ENCODE peak calls at places on chromosomes 2 and 18, in ten cellular contexts. N is substantia nigra; H is effector memory CD4-positive, alpha-beta T cell; L is HepG2; J is IMR-90; W is cardiac muscle cell; B is A549; K is astrocyte; I is GM23248; T is neural progenitor cell. P is an unnamed sample.

GRCh38 chr2:198162276-198162675 is 357.9 kb downstream of the PLCL1 start:
- DNase-seq in T (no peak), B (no peak), H (no peak), N (no peak), K (no peak), W (no peak), J (no peak), I (no peak), L (no peak), P (no peak)

GRCh38 chr2:219469186-219469724 is 29.4 kb upstream of the GMPPA start:
- DNase-seq in W (no peak), N (no peak), T (no peak), J (peak), I (peak), L (peak), H (no peak), K (peak), B (peak), P (no peak)

GRCh38 chr2:85048534-85048933 is 77.6 kb downstream of the KCMF1 start:
- DNase-seq in K (no peak), W (no peak), J (no peak), H (no peak), L (no peak), B (no peak), I (no peak), T (no peak), N (no peak), P (no peak)

GRCh38 chr2:98145070-98145469 is 58.1 kb downstream of the VWA3B start:
- DNase-seq in H (no peak), I (no peak), J (no peak), T (no peak), L (no peak), N (no peak), W (no peak), K (no peak), B (no peak), P (no peak)

GRCh38 chr2:30631051-30631671 is 176.1 kb downstream of the CAPN13 start:
- DNase-seq in J (peak), N (no peak), B (no peak), H (no peak), W (no peak), L (no peak), T (no peak), K (peak), I (no peak), P (no peak)

GRCh38 chr2:38093503-38093902 is 17.6 kb upstream of the CYP1B1 start:
- DNase-seq in B (no peak), W (no peak), H (no peak), T (no peak), I (peak), L (no peak), K (no peak), N (no peak), J (no peak), P (no peak)

GRCh38 chr2:188746727-188747126 is 227.4 kb upstream of the COL3A1 start:
- DNase-seq in K (peak), L (no peak), B (no peak), T (no peak), J (peak), W (no peak), I (peak), N (no peak), H (no peak), P (no peak)

GRCh38 chr2:67726416-67726815 is 329.3 kb downstream of the ETAA1 start:
- DNase-seq in T (peak), L (no peak), I (no peak), H (no peak), W (no peak), B (no peak), K (no peak), N (no peak), J (no peak), P (no peak)

GRCh38 chr18:70037453-70038061 is 89.9 kb upstream of the CD226 start:
- DNase-seq in W (no peak), I (no peak), J (no peak), N (no peak), K (no peak), T (no peak), L (no peak), H (no peak), B (no peak), P (no peak)

GRCh38 chr2:110149330-110150220 is 34.0 kb upstream of the MALL start:
- DNase-seq in H (no peak), T (no peak), I (peak), B (no peak), N (no peak), K (peak), W (no peak), L (no peak), J (peak), P (no peak)

GRCh38 chr2:74502720-74503505 is 3.5 kb upstream of the LBX2 start:
- DNase-seq in H (no peak), T (peak), L (peak), N (no peak), B (peak), K (peak), J (peak), I (peak), W (peak), P (peak)

GRCh38 chr2:118836411-118836930 is 11.0 kb downstream of the EN1 start:
- DNase-seq in B (no peak), H (no peak), K (no peak), L (no peak), J (no peak), T (no peak), N (no peak), W (no peak), I (no peak), P (no peak)

GRCh38 chr2:100895402-100895801 is 75.5 kb downstream of the NPAS2 start:
- DNase-seq in K (no peak), L (no peak), J (no peak), B (no peak), W (no peak), H (no peak), N (peak), I (no peak), T (no peak), P (no peak)

GRCh38 chr2:226609361-226609760 is 190.3 kb downstream of the IRS1 start:
- DNase-seq in L (no peak), W (no peak), J (peak), K (peak), B (no peak), I (peak), H (no peak), N (no peak), T (no peak), P (peak)

GRCh38 chr2:21535826-21536225 is 412.1 kb downstream of the TDRD15 start:
- DNase-seq in K (no peak), L (no peak), N (no peak), W (no peak), B (no peak), T (no peak), I (no peak), J (no peak), H (no peak), P (no peak)

GRCh38 chr18:50099725-50100414 is 95.1 kb downstream of the MYO5B start:
- DNase-seq in I (peak), T (no peak), J (peak), N (no peak), H (no peak), K (peak), B (no peak), L (no peak), W (no peak), P (peak)

GRCh38 chr18:35458271-35458670 is 39.5 kb downstream of the INO80C start:
- DNase-seq in H (no peak), B (peak), I (no peak), W (no peak), N (no peak), L (peak), T (no peak), K (no peak), J (no peak), P (no peak)

GRCh38 chr2:238509151-238509820 is 82.6 kb downstream of the ASB1 start:
- DNase-seq in T (peak), L (no peak), K (no peak), B (no peak), J (peak), I (peak), W (no peak), N (no peak), H (no peak), P (no peak)

GRCh38 chr18:60984496-60984895 is 348.7 kb upstream of the CDH20 start:
- DNase-seq in N (no peak), W (no peak), B (no peak), T (no peak), H (no peak), L (no peak), K (peak), J (peak), I (no peak), P (no peak)

GRCh38 chr2:126736133-126736874 is 80.3 kb downstream of the GYPC start:
- DNase-seq in L (no peak), B (no peak), J (peak), I (no peak), K (no peak), H (no peak), T (no peak), W (no peak), N (no peak), P (peak)

GRCh38 chr18:9428301-9428706 is 47.0 kb upstream of the RALBP1 start:
- DNase-seq in B (no peak), J (no peak), T (no peak), I (no peak), K (no peak), N (no peak), L (no peak), H (no peak), W (no peak), P (no peak)
- H3K27ac ChIP-seq in B (no peak), J (no peak), T (no peak), I (no peak), K (no peak), N (no peak), L (no peak), H (no peak), W (no peak), P (no peak)

DNA sequence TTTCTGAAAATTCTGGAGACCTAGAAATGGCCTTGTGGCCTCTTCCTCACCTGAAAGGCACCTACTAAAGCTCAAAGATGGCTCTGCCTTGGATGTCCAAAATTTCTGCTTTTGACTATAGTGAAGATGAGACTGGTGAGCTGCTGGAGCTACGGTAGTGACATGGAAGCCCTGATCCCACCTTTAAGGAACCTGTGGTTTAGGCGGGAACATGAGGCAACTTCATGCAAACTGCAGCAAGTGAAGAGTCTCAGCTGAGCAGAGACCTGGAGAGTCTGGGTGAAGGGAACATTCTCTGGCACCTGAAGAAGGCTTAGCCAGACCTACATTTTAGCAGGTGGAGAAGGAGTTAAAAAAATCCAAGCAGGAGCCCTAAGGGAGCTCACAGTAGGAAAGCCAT is 40.0 kb downstream of the GORASP2 start:
- DNase-seq in W (no peak), H (no peak), T (no peak), I (no peak), L (no peak), K (no peak), J (no peak), B (no peak), N (no peak), P (no peak)
- H3K27ac ChIP-seq in W (no peak), H (no peak), T (peak), I (no peak), L (peak), K (no peak), J (no peak), B (no peak), N (no peak), P (no peak)

DNA sequence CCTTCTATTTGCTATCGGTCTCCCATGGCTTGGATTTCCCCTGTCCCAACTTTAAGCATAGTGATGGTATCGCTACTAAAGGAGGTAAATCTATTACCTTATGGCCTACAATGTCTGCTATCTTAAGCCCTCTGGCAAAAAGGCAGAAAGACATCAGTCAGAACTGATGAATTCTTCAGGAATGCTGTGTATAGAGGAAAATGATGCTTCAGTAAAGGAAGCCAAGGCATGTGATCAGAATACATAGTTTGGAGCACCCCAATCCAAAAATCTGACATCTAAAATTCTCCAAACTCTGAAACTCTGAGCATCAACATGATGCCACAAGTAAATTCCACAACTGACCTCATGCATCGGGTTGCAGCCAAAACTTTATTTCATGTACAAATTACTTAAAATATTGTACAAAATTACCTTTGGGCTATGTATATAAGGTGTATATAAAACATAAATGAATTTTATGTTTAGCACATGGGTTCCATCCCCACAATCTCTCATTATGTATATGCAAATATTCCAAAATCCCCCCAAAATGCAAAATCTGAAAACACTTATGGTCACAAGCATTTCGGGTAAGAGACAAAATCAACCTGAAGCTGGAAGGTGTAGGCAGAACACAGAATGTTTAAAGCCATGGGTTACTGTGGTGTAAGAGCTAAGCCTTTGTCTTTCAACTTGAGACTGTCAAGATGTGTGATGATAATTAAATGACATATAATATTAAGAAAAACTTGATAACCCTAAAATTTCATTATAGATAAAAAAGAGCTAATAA is 66.2 kb downstream of the CUL3 start:
- DNase-seq in I (peak), W (no peak), N (no peak), H (no peak), J (peak), B (no peak), L (no peak), T (no peak), K (peak), P (no peak)
- H3K27ac ChIP-seq in I (peak), W (no peak), N (no peak), H (no peak), J (peak), B (peak), L (no peak), T (no peak), K (peak), P (no peak)

DNA sequence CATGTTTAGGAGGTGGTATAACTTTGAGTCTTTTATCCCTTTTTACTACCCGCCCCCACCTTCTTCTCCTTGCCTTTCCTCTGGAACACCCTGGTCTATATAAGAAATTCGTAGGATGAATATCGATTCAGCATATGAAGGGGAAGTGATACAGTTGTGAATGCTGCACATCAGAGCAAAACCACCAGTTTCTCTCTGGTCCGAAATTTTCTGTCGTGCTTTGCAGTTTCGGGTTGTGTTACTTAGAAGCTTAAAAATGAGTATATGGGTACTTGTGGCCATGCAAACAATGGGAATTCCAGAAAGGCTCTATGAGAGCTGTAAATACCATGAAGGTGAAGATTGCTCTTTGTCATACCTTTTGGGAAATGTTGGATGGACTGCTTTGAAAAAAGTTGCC is 60.6 kb downstream of the DAW1 start:
- DNase-seq in W (no peak), I (no peak), K (no peak), L (no peak), B (no peak), H (no peak), T (no peak), J (no peak), N (no peak), P (no peak)
- H3K27ac ChIP-seq in W (no peak), I (no peak), K (no peak), L (no peak), B (no peak), H (no peak), T (no peak), J (no peak), N (no peak), P (no peak)

GRCh38 chr2:150538582-150539236 is 51.2 kb upstream of the RND3 start:
- DNase-seq in I (peak), K (no peak), B (no peak), L (no peak), T (no peak), W (no peak), H (no peak), J (peak), N (no peak), P (no peak)
- H3K27ac ChIP-seq in I (peak), K (no peak), B (no peak), L (no peak), T (no peak), W (no peak), H (no peak), J (no peak), N (no peak), P (peak)

DNA sequence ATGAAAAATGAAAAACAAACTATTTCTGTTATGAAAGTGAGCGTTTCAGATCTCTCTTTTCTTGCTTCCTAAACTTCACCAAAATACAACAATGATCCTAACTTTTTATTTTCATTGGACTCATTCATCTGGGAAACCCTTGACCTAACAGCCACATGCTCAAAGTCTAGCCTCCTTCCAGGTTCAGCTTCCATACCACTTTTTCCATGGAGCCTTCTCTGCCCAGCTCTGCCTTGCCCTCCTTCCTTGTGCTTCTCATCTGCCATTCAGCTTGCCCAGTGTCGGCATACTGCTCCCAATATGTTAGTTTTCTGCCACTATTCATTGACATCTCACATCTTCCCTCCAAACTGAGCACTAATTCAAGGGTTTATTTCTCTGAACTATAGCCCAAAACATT is 214.7 kb downstream of the RAD51AP2 start:
- DNase-seq in J (peak), I (peak), W (no peak), H (no peak), B (no peak), T (no peak), N (no peak), K (no peak), L (no peak), P (no peak)
- H3K27ac ChIP-seq in J (peak), I (no peak), W (no peak), H (no peak), B (no peak), T (no peak), N (no peak), K (peak), L (no peak), P (no peak)

DNA sequence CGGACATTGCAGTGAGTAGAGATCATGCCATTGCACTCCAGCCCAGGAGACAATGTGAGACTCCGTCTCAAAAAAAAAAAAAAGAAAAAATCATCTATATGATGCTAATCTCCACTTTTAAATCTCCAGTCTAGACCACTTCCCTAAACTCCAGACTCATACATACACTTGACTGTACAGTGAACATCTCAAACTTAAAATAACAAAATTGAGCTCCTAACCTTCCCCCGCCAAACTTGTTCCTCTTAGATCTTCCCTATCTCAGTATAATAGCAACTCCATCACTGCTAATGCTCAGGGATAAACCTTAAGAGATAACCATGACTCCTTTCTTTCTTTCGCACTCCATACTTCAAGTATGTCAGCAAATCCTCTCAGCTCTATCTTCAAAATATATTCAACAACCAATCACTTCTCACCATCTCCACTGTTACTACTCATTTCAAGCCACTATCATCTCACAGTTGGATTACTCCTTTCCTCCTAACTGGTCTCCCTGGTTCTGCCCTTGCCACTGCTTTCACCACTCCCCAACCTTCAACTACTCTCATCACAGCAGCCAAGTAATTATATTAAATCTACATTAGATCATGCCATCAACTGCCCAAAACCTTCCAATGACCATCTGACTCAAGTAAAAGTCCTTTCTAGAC is 12.0 kb downstream of the MEMO1 start:
- DNase-seq in L (no peak), T (no peak), I (no peak), B (no peak), H (no peak), N (no peak), W (no peak), J (no peak), K (no peak), P (no peak)
- H3K27ac ChIP-seq in L (no peak), T (no peak), I (no peak), B (no peak), H (no peak), N (no peak), W (peak), J (no peak), K (no peak), P (no peak)

DNA sequence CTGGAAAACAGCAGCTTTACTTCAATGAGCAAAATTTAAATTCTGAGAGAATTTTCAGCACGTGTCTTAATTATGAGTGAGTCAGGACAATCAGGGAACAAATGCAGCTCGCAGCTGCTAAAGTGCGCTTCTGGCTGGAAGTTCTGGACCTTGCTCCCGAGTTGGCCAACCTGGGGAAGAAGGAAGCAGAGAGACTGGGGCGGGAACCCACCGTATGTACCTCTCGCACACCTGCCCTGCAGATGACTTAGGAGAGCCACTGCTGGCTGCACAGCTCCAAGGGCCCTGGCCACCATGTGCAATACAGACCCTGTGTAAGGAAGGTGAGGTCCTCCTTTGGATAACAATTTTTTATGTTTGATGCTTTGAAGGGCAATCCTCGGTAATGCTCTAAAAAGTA is 42.4 kb downstream of the REEP1 start:
- DNase-seq in J (no peak), H (no peak), B (no peak), K (no peak), N (no peak), W (no peak), L (no peak), T (no peak), I (no peak), P (no peak)
- H3K27ac ChIP-seq in J (no peak), H (no peak), B (no peak), K (no peak), N (no peak), W (no peak), L (no peak), T (no peak), I (no peak), P (no peak)

GRCh38 chr2:147913701-147914480 is 69.1 kb downstream of the ACVR2A start:
- DNase-seq in I (peak), T (peak), H (no peak), J (peak), L (no peak), K (peak), W (peak), N (no peak), B (no peak), P (no peak)
- H3K27ac ChIP-seq in I (no peak), T (no peak), H (no peak), J (no peak), L (no peak), K (no peak), W (no peak), N (no peak), B (no peak), P (no peak)

DNA sequence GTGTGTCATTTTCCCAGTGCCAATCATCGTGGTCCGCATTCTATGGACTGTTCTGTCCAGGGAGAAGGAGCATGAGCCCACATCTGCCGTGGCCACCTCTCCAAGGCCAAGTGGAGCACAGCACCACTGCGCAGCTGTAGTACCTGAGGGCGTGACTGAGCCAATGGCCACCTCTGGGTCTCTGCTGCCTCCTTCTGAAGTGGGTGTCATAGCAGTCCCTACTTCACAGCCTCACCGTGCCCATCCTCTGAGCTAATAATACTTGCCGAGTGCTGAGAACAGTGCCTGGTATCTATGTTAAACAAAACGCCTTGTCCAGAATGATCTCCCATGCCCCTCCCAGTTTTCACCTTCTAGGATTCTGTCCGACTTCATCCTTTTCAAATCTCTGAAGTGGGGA is 256.1 kb downstream of the PRKCE start:
- DNase-seq in W (no peak), I (no peak), J (no peak), H (no peak), B (no peak), L (no peak), N (no peak), T (no peak), K (no peak), P (no peak)
- H3K27ac ChIP-seq in W (no peak), I (no peak), J (no peak), H (no peak), B (no peak), L (no peak), N (no peak), T (no peak), K (no peak), P (no peak)

P was measured in hepatocyte.